ENCODE peak calls at places on chromosomes 3 and 15, in seven cellular contexts. M is glutamatergic neuron; L is A172; O is AG20443; T is GM18507; H is activated CD8-positive, alpha-beta memory T cell treated with anti-CD3 and anti-CD28 coated beads for 24 hours; R is iris pigment epithelial cell. E is an unnamed sample.

GRCh38 chr3:179373938-179374337 is 26.4 kb downstream of the MFN1 start:
- DNase-seq in R (no peak), L (no peak), M (no peak), H (no peak), T (no peak), O (no peak), E (no peak)

GRCh38 chr3:188832961-188833615 is 338.7 kb upstream of the TPRG1 start:
- DNase-seq in R (peak; percentile 24), M (no peak), T (no peak), H (no peak), L (no peak), O (no peak), E (no peak)

GRCh38 chr3:156449712-156450574 is 105.0 kb downstream of the SSR3 start:
- DNase-seq in L (peak; percentile 41), R (peak; percentile 40), H (no peak), T (no peak), O (peak; percentile 44), M (no peak), E (no peak)

GRCh38 chr3:138118863-138119766 is 3.7 kb upstream of the DZIP1L start:
- DNase-seq in O (peak; percentile 78), M (peak; percentile 85), T (peak; percentile 33), R (peak; percentile 65), L (peak; percentile 78), H (peak; percentile 83), E (peak; percentile 10)

GRCh38 chr3:57064615-57065014 is 4.2 kb downstream of the SPATA12 start:
- DNase-seq in H (no peak), O (no peak), L (no peak), T (no peak), M (no peak), R (no peak), E (no peak)

GRCh38 chr3:10149222-10149621 is 7.6 kb downstream of the VHL start:
- DNase-seq in T (no peak), M (no peak), O (no peak), L (no peak), H (no peak), R (no peak), E (no peak)

GRCh38 chr3:15032650-15033049 is 32.5 kb downstream of the MRPS25 start:
- DNase-seq in T (no peak), H (no peak), O (no peak), M (no peak), L (no peak), R (no peak), E (no peak)

GRCh38 chr15:65926899-65927298 is 57.6 kb downstream of the RAB11A start:
- DNase-seq in O (no peak), M (no peak), L (no peak), R (no peak), T (peak; percentile 48), H (no peak), E (no peak)

GRCh38 chr3:116453676-116454346 is 8.5 kb upstream of the LSAMP start:
- DNase-seq in M (no peak), T (no peak), R (no peak), L (no peak), H (no peak), O (peak; percentile 16), E (no peak)

GRCh38 chr3:192445768-192446644 is 281.3 kb downstream of the FGF12 start:
- DNase-seq in L (peak; percentile 8), H (no peak), R (no peak), M (no peak), O (peak; percentile 40), T (no peak), E (no peak)

E was measured in GM12864.